ENCODE peak calls at places on chromosome 13, in four cellular contexts. G, A, U and Y are unnamed samples.

GRCh38 chr13:30681489-30682242 is 53.7 kb upstream of the ALOX5AP start:
- DNase-seq in A (no peak), U (no peak), G (no peak), Y (no peak)

GRCh38 chr13:45068036-45069001 is 52.0 kb upstream of the GTF2F2 start:
- DNase-seq in A (no peak), G (no peak), U (peak; percentile 11), Y (no peak)

GRCh38 chr13:95643471-95643813 is 1.1 kb downstream of the DZIP1 start:
- DNase-seq in U (no peak), G (no peak), A (no peak), Y (no peak)

GRCh38 chr13:67421475-67421874 is 191.3 kb upstream of the PCDH9 start:
- DNase-seq in A (no peak), U (no peak), G (no peak), Y (no peak)

GRCh38 chr13:37485766-37486165 is 112.8 kb downstream of the POSTN start:
- DNase-seq in U (no peak), G (no peak), A (no peak), Y (no peak)

GRCh38 chr13:20566917-20567755 is at the start of gene IFT88:
- DNase-seq in A (peak; percentile 96), U (peak; percentile 92), G (peak; percentile 92), Y (no peak)

GRCh38 chr13:46480131-46480530 is 72.8 kb upstream of the LRCH1 start:
- DNase-seq in G (no peak), A (no peak), U (no peak), Y (no peak)

GRCh38 chr13:92433386-92433785 is 793.2 kb upstream of the GPC6 start:
- DNase-seq in U (no peak), G (no peak), A (no peak), Y (no peak)

GRCh38 chr13:35917252-35917941 is 213.8 kb downstream of the DCLK1 start:
- DNase-seq in U (no peak), G (no peak), A (no peak), Y (no peak)

GRCh38 chr13:103022328-103022727 is 43.9 kb downstream of the SLC10A2 start:
- DNase-seq in A (no peak), G (no peak), U (no peak), Y (no peak)

GRCh38 chr13:100125946-100126345 is 37.1 kb downstream of the PCCA start:
- DNase-seq in G (no peak), U (no peak), A (no peak), Y (no peak)

GRCh38 chr13:76944457-76944856 is 3.9 kb upstream of the ACOD1 start:
- DNase-seq in A (no peak), G (no peak), U (no peak), Y (no peak)

GRCh38 chr13:28558126-28558525 is 63.2 kb upstream of the FLT1 start:
- DNase-seq in G (no peak), A (no peak), U (no peak), Y (no peak)

GRCh38 chr13:111972261-111972780 is 94.6 kb upstream of the SOX1 start:
- DNase-seq in U (no peak), G (no peak), A (peak; percentile 59), Y (no peak)

GRCh38 chr13:111974065-111974640 is 92.8 kb upstream of the SOX1 start:
- DNase-seq in G (no peak), U (no peak), A (no peak), Y (no peak)

GRCh38 chr13:111975539-111976473 is 91.1 kb upstream of the SOX1 start:
- DNase-seq in U (no peak), A (no peak), G (no peak), Y (no peak)

GRCh38 chr13:111970501-111971155 is 96.3 kb upstream of the SOX1 start:
- DNase-seq in U (no peak), A (no peak), G (no peak), Y (no peak)

DNA sequence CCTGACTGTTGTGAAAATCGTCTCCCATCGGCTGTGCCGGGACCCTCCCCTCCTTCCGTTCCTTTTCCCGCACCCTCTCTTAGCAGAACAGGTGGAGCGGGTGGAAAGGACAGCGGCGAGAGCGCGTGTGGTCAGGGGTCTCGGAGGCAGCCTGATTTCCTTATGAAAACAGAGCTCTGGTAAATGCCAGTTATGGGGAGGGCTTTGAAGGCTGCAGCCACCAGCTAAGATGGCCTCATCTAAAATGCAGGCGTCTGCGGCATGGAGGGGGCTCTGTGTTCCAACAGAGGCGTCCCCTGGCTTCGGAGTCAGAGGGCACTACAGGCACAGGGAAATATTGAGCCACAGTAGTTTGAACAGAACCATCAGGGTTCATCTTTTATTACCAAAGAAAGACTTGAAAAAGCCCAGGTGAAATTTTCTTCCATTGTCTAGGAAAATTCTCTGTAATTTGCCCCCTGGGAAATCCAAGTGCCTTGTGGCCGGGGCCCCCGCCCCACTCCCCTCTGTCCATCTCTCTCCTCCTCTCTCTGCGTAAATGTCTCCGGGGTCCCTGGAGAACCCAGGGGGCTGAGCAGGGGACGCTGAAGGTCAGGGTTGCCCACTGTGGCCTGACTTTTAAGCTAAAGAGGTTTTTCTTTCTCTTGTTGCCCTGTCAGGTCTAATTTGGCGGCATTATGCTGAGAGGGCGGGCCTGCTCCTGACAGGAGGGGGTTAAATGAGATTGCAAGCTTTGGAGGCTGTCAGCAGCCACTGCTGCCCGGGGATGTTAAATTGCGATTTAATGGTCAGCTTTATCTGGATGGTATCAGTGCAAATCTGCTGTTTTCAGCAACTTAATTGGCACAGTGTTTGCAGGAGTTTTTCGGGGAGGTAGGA is 93.5 kb upstream of the SOX1 start:
- DNase-seq in G (no peak), U (no peak), A (no peak), Y (no peak)
- H3K4me3 ChIP-seq in G (no peak overlapping the region), U (no peak overlapping the region), A (no peak overlapping the region), Y (no peak overlapping the region)

GRCh38 chr13:53201454-53202225 is 173.0 kb downstream of the OLFM4 start:
- DNase-seq in U (peak; percentile 15), G (no peak), A (peak; percentile 64), Y (no peak)
- H3K4me3 ChIP-seq in U (no peak overlapping the region), G (no peak overlapping the region), A (no peak overlapping the region), Y (no peak overlapping the region)

DNA sequence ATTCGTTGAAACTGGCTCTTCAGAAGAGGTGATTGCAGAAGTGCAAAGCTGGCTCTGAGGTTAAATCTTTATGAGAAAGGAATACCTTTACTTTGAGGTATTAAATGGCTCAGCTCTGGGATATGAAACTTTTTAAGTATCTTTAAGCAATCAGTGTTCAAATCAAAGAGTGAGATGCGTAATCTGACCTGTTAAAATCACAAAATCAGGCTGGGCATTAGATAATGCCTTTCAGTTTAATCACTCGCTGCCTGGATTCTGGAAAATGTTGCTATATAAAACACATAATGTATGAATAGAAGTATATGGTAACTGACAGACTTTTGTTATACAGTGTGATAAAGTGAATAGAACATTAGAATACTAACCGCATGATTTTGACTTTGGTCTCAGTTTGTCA is 2.0 kb upstream of the DGKH start:
- DNase-seq in G (no peak), A (no peak), U (no peak), Y (no peak)
- H3K4me3 ChIP-seq in G (no peak overlapping the region), A (no peak overlapping the region), U (no peak overlapping the region), Y (no peak overlapping the region)

GRCh38 chr13:41644742-41645141 is 187.4 kb downstream of the RGCC start:
- DNase-seq in G (no peak), A (no peak), U (no peak), Y (no peak)
- H3K4me3 ChIP-seq in G (no peak overlapping the region), A (no peak overlapping the region), U (no peak overlapping the region), Y (no peak overlapping the region)

GRCh38 chr13:51945149-51945548 is 66.1 kb downstream of the ATP7B start:
- DNase-seq in A (no peak), U (no peak), G (peak; percentile 11), Y (no peak)

GRCh38 chr13:51938454-51938853 is 72.8 kb downstream of the ATP7B start:
- DNase-seq in A (no peak), U (no peak), G (peak; percentile 12), Y (no peak)

GRCh38 chr13:51944428-51944827 is 66.8 kb downstream of the ATP7B start:
- DNase-seq in A (no peak), G (peak; percentile 14), U (no peak), Y (no peak)

GRCh38 chr13:51943721-51944120 is 67.5 kb downstream of the ATP7B start:
- DNase-seq in A (no peak), G (no peak), U (peak; percentile 28), Y (no peak)

GRCh38 chr13:51942189-51942588 is 69.1 kb downstream of the ATP7B start:
- DNase-seq in A (no peak), G (no peak), U (peak; percentile 91), Y (no peak)
- H3K4me3 ChIP-seq in A (no peak overlapping the region), G (no peak overlapping the region), U (no peak overlapping the region), Y (no peak overlapping the region)

GRCh38 chr13:64675256-64675892 is 2554.8 kb downstream of the PCDH9 start:
- DNase-seq in U (no peak), A (no peak), G (no peak), Y (peak; percentile 13)
- H3K4me3 ChIP-seq in U (no peak overlapping the region), A (no peak overlapping the region), G (no peak overlapping the region), Y (no peak overlapping the region)